ENCODE peak calls at places on chromosome 13, in ten cellular contexts. One of them, this sample, is unnamed.

GRCh38 chr13:46606915-46607413 is 54.0 kb downstream of the LRCH1 start:
- DNase-seq in pancreas: no peak
- DNase-seq in cardiac fibroblast: no peak
- DNase-seq in fibroblast of pulmonary artery: no peak
- DNase-seq in tibial nerve: no peak
- DNase-seq in GM06990: no peak
- DNase-seq in IMR-90: no peak
- DNase-seq in body of pancreas: no peak
- DNase-seq in HCT116: no peak
- DNase-seq in astrocyte of the spinal cord: no peak
- DNase-seq in this sample: no peak

GRCh38 chr13:96003304-96003703 is 49.9 kb downstream of the UGGT2 start:
- DNase-seq in pancreas: no peak
- DNase-seq in cardiac fibroblast: peak
- DNase-seq in fibroblast of pulmonary artery: peak
- DNase-seq in tibial nerve: no peak
- DNase-seq in GM06990: no peak
- DNase-seq in IMR-90: no peak
- DNase-seq in body of pancreas: no peak
- DNase-seq in HCT116: peak
- DNase-seq in astrocyte of the spinal cord: peak
- DNase-seq in this sample: peak

GRCh38 chr13:39132286-39132685 is 94.0 kb downstream of the NHLRC3 start:
- DNase-seq in pancreas: no peak
- DNase-seq in cardiac fibroblast: no peak
- DNase-seq in fibroblast of pulmonary artery: no peak
- DNase-seq in tibial nerve: no peak
- DNase-seq in GM06990: no peak
- DNase-seq in IMR-90: no peak
- DNase-seq in body of pancreas: no peak
- DNase-seq in HCT116: no peak
- DNase-seq in astrocyte of the spinal cord: no peak
- DNase-seq in this sample: peak

GRCh38 chr13:65606622-65607021 is 1623.5 kb downstream of the PCDH9 start:
- DNase-seq in pancreas: no peak
- DNase-seq in cardiac fibroblast: peak
- DNase-seq in fibroblast of pulmonary artery: peak
- DNase-seq in tibial nerve: no peak
- DNase-seq in GM06990: no peak
- DNase-seq in IMR-90: peak
- DNase-seq in body of pancreas: no peak
- DNase-seq in HCT116: no peak
- DNase-seq in astrocyte of the spinal cord: peak
- DNase-seq in this sample: peak

GRCh38 chr13:40102854-40103253 is 447.4 kb downstream of the COG6 start:
- DNase-seq in pancreas: no peak
- DNase-seq in cardiac fibroblast: peak
- DNase-seq in fibroblast of pulmonary artery: peak
- DNase-seq in tibial nerve: no peak
- DNase-seq in GM06990: no peak
- DNase-seq in IMR-90: peak
- DNase-seq in body of pancreas: no peak
- DNase-seq in HCT116: peak
- DNase-seq in astrocyte of the spinal cord: peak
- DNase-seq in this sample: peak

GRCh38 chr13:99218969-99219368 is 18.3 kb downstream of the UBAC2 start:
- DNase-seq in pancreas: no peak
- DNase-seq in cardiac fibroblast: no peak
- DNase-seq in fibroblast of pulmonary artery: no peak
- DNase-seq in tibial nerve: no peak
- DNase-seq in GM06990: no peak
- DNase-seq in IMR-90: no peak
- DNase-seq in body of pancreas: no peak
- DNase-seq in HCT116: no peak
- DNase-seq in astrocyte of the spinal cord: no peak
- DNase-seq in this sample: no peak

GRCh38 chr13:24927810-24928404 is 163.9 kb downstream of the RNF17 start:
- DNase-seq in pancreas: no peak
- DNase-seq in cardiac fibroblast: no peak
- DNase-seq in fibroblast of pulmonary artery: no peak
- DNase-seq in tibial nerve: no peak
- DNase-seq in GM06990: no peak
- DNase-seq in IMR-90: no peak
- DNase-seq in body of pancreas: no peak
- DNase-seq in HCT116: no peak
- DNase-seq in astrocyte of the spinal cord: no peak
- DNase-seq in this sample: no peak

GRCh38 chr13:47672982-47673670 is 327.9 kb downstream of the SUCLA2 start:
- DNase-seq in pancreas: no peak
- DNase-seq in cardiac fibroblast: peak
- DNase-seq in fibroblast of pulmonary artery: peak
- DNase-seq in tibial nerve: no peak
- DNase-seq in GM06990: no peak
- DNase-seq in IMR-90: peak
- DNase-seq in body of pancreas: no peak
- DNase-seq in HCT116: no peak
- DNase-seq in astrocyte of the spinal cord: peak
- DNase-seq in this sample: peak

GRCh38 chr13:97030705-97031452 is 36.6 kb upstream of the OXGR1 start:
- DNase-seq in pancreas: no peak
- DNase-seq in cardiac fibroblast: peak
- DNase-seq in fibroblast of pulmonary artery: peak
- DNase-seq in tibial nerve: no peak
- DNase-seq in GM06990: no peak
- DNase-seq in IMR-90: peak
- DNase-seq in body of pancreas: no peak
- DNase-seq in HCT116: peak
- DNase-seq in astrocyte of the spinal cord: peak
- DNase-seq in this sample: peak

GRCh38 chr13:45108716-45109706 is 11.3 kb upstream of the GTF2F2 start:
- DNase-seq in pancreas: no peak
- DNase-seq in cardiac fibroblast: peak
- DNase-seq in fibroblast of pulmonary artery: no peak
- DNase-seq in tibial nerve: no peak
- DNase-seq in GM06990: peak
- DNase-seq in IMR-90: peak
- DNase-seq in body of pancreas: no peak
- DNase-seq in HCT116: no peak
- DNase-seq in astrocyte of the spinal cord: peak
- DNase-seq in this sample: peak

GRCh38 chr13:52405369-52405766 is 604 bp downstream of the THSD1 start:
- DNase-seq in pancreas: no peak
- DNase-seq in cardiac fibroblast: peak
- DNase-seq in fibroblast of pulmonary artery: no peak
- DNase-seq in tibial nerve: no peak
- DNase-seq in GM06990: no peak
- DNase-seq in IMR-90: no peak
- DNase-seq in body of pancreas: no peak
- DNase-seq in HCT116: no peak
- DNase-seq in astrocyte of the spinal cord: no peak
- DNase-seq in this sample: peak

DNA sequence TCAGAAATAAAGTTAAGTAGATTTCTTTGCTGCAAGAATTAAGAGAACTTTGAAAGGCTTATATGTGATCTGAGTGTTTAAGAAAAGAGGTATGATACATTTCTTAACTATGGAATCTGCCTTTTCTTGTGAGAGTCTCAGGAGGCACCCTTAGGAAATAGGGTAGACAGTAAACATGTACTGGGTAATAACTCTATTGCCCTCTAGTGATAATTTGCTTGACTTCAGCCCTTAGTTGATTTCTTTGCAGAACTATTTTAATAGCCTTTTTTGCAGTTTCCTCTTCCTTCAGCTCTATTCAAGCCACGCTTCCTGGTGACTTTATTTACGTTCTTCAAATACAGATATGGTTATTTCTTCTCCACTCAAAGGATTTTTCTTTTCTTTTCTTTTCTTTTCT is 37.0 kb upstream of the CCNA1 start:
- DNase-seq in pancreas: no peak
- DNase-seq in cardiac fibroblast: peak
- DNase-seq in fibroblast of pulmonary artery: peak
- DNase-seq in tibial nerve: no peak
- DNase-seq in GM06990: no peak
- DNase-seq in IMR-90: peak
- DNase-seq in body of pancreas: no peak
- DNase-seq in HCT116: no peak
- DNase-seq in astrocyte of the spinal cord: peak
- DNase-seq in this sample: peak
- TF ChIP-seq CTCF in pancreas: no peak
- TF ChIP-seq CTCF in cardiac fibroblast: peak
- TF ChIP-seq CTCF in fibroblast of pulmonary artery: peak
- TF ChIP-seq CTCF in tibial nerve: peak
- TF ChIP-seq CTCF in GM06990: no peak
- TF ChIP-seq CTCF in IMR-90: peak
- TF ChIP-seq CTCF in body of pancreas: peak
- TF ChIP-seq CTCF in HCT116: no peak
- TF ChIP-seq CTCF in astrocyte of the spinal cord: peak
- TF ChIP-seq CTCF in this sample: peak

DNA sequence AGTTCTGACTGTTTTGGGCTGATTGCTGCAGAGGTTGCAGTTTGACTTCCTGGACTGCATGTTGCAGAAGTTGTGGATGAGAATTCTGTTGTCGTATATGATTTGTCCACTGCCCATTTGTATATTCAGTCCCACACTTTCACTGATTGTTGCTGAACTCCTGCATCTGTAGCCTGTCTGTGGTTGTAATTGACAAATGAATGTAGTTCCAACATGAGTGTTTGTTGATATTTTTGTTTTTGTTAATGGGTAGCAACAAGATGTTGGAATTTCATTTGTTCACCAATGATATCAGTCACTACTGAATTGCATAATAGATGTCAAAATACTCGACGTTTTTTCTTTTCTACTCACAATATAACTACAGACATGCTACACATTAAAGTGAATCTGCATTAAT is 533.9 kb downstream of the DCT start:
- DNase-seq in pancreas: no peak
- DNase-seq in cardiac fibroblast: no peak
- DNase-seq in fibroblast of pulmonary artery: no peak
- DNase-seq in tibial nerve: no peak
- DNase-seq in GM06990: no peak
- DNase-seq in IMR-90: no peak
- DNase-seq in body of pancreas: no peak
- DNase-seq in HCT116: no peak
- DNase-seq in astrocyte of the spinal cord: no peak
- DNase-seq in this sample: no peak
- H3K4me3 ChIP-seq in pancreas: no peak
- H3K4me3 ChIP-seq in cardiac fibroblast: no peak
- H3K4me3 ChIP-seq in fibroblast of pulmonary artery: no peak
- H3K4me3 ChIP-seq in tibial nerve: no peak
- H3K4me3 ChIP-seq in GM06990: no peak
- H3K4me3 ChIP-seq in IMR-90: no peak
- H3K4me3 ChIP-seq in body of pancreas: no peak
- H3K4me3 ChIP-seq in HCT116: no peak
- H3K4me3 ChIP-seq in astrocyte of the spinal cord: no peak
- H3K4me3 ChIP-seq in this sample: no peak

DNA sequence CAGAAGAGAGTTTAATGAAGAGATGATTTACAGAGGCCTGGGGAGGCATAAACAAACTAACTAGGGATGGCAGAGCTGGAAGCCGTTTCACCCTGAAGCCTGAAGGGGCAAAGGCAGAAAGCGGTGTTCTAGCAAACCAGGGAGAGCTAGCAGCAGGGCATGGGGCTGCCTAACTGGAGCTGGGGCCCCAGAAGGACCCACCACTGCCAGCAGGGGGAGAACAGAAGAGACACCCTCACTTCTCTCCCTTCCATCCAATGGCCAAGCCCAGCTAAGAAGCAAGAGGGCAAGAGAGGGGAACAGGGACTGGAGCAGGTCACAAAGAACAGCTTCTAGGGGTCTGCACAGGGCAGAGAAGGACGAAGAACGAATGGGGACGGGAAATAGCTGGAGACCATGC is 195.5 kb downstream of the KATNAL1 start:
- DNase-seq in pancreas: no peak
- DNase-seq in cardiac fibroblast: no peak
- DNase-seq in fibroblast of pulmonary artery: no peak
- DNase-seq in tibial nerve: no peak
- DNase-seq in GM06990: no peak
- DNase-seq in IMR-90: no peak
- DNase-seq in body of pancreas: no peak
- DNase-seq in HCT116: no peak
- DNase-seq in astrocyte of the spinal cord: no peak
- DNase-seq in this sample: no peak
- TF ChIP-seq CTCF in pancreas: no peak
- TF ChIP-seq CTCF in cardiac fibroblast: peak
- TF ChIP-seq CTCF in fibroblast of pulmonary artery: peak
- TF ChIP-seq CTCF in tibial nerve: no peak
- TF ChIP-seq CTCF in GM06990: peak
- TF ChIP-seq CTCF in IMR-90: peak
- TF ChIP-seq CTCF in body of pancreas: no peak
- TF ChIP-seq CTCF in HCT116: no peak
- TF ChIP-seq CTCF in astrocyte of the spinal cord: peak
- TF ChIP-seq CTCF in this sample: peak

DNA sequence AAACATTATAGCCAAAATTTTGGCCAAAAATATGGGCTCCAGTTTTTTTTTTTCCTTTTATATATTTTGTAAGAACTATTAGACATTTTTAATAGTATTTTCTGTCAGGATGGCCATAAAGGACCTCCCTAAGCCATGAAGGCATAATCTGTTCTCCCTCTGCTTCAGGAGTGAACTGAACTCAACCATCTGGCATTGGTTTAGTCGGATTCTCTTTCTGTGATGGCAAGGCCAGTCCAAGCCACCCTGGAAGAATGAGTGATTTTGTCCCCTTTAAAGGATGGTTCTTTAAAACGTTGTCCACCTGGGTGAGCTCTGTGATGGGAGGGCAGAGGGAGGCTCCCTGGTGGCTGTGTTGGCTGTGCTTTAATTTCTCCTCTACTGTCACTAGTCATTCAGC is 4.2 kb downstream of the TNFRSF19 start:
- DNase-seq in pancreas: no peak
- DNase-seq in cardiac fibroblast: no peak
- DNase-seq in fibroblast of pulmonary artery: no peak
- DNase-seq in tibial nerve: no peak
- DNase-seq in GM06990: no peak
- DNase-seq in IMR-90: no peak
- DNase-seq in body of pancreas: no peak
- DNase-seq in HCT116: no peak
- DNase-seq in astrocyte of the spinal cord: no peak
- DNase-seq in this sample: no peak
- H3K4me3 ChIP-seq in pancreas: no peak
- H3K4me3 ChIP-seq in cardiac fibroblast: no peak
- H3K4me3 ChIP-seq in fibroblast of pulmonary artery: no peak
- H3K4me3 ChIP-seq in tibial nerve: no peak
- H3K4me3 ChIP-seq in GM06990: no peak
- H3K4me3 ChIP-seq in IMR-90: no peak
- H3K4me3 ChIP-seq in body of pancreas: no peak
- H3K4me3 ChIP-seq in HCT116: no peak
- H3K4me3 ChIP-seq in astrocyte of the spinal cord: no peak
- H3K4me3 ChIP-seq in this sample: no peak

GRCh38 chr13:48873598-48873997 is 102.1 kb upstream of the FNDC3A start:
- DNase-seq in pancreas: no peak
- DNase-seq in cardiac fibroblast: peak
- DNase-seq in fibroblast of pulmonary artery: peak
- DNase-seq in tibial nerve: no peak
- DNase-seq in GM06990: no peak
- DNase-seq in IMR-90: peak
- DNase-seq in body of pancreas: no peak
- DNase-seq in HCT116: no peak
- DNase-seq in astrocyte of the spinal cord: peak
- DNase-seq in this sample: peak
- TF ChIP-seq CTCF in pancreas: no peak
- TF ChIP-seq CTCF in cardiac fibroblast: no peak
- TF ChIP-seq CTCF in fibroblast of pulmonary artery: no peak
- TF ChIP-seq CTCF in tibial nerve: no peak
- TF ChIP-seq CTCF in GM06990: no peak
- TF ChIP-seq CTCF in IMR-90: no peak
- TF ChIP-seq CTCF in body of pancreas: no peak
- TF ChIP-seq CTCF in HCT116: no peak
- TF ChIP-seq CTCF in astrocyte of the spinal cord: no peak
- TF ChIP-seq CTCF in this sample: peak